ENCODE peak calls at places on chromosomes 3 and 15, in five cellular contexts. A, P, V, F and W are unnamed samples.
A peak's percentile ranks its signal among the peaks of the same experiment; 100 is the strongest.

GRCh38 chr3:196501316-196502064 is 2.1 kb downstream of the RNF168 start:
- DNase-seq in P (no peak), A (no peak), V (no peak), F (no peak), W (peak; percentile 18)

GRCh38 chr15:60563539-60564404 is 84.8 kb upstream of the ICE2 start:
- DNase-seq in P (no peak), V (no peak), A (no peak), F (peak; percentile 71), W (no peak)

GRCh38 chr15:78841307-78841706 is 30.0 kb upstream of the ADAMTS7 start:
- DNase-seq in A (no peak), V (no peak), F (no peak), P (no peak), W (no peak)

GRCh38 chr3:74832925-74833324 is 218.5 kb upstream of the CNTN3 start:
- DNase-seq in F (no peak), P (no peak), A (no peak), V (no peak), W (no peak)

GRCh38 chr15:84750583-84751092 is 2.2 kb downstream of the ZNF592 start:
- DNase-seq in V (no peak), A (no peak), F (no peak), P (no peak), W (no peak)

GRCh38 chr3:65975031-65975430 is 63.7 kb downstream of the MAGI1 start:
- DNase-seq in P (no peak), V (no peak), F (no peak), A (no peak), W (no peak)

GRCh38 chr15:51939216-51939615 is 32.4 kb downstream of the LEO1 start:
- DNase-seq in P (no peak), F (no peak), A (no peak), V (no peak), W (no peak)

GRCh38 chr3:149494022-149494758 is 19.7 kb downstream of the TM4SF4 start:
- DNase-seq in F (peak; percentile 57), V (peak; percentile 71), P (peak; percentile 44), A (peak; percentile 77), W (peak; percentile 79)

GRCh38 chr3:160473978-160474377 is 24.4 kb upstream of the TRIM59 start:
- DNase-seq in A (no peak), V (no peak), F (no peak), P (no peak), W (no peak)

GRCh38 chr15:49225572-49226281 is 55.7 kb downstream of the GALK2 start:
- DNase-seq in V (no peak), P (no peak), A (peak; percentile 28), F (no peak), W (peak; percentile 30)
- TF ChIP-seq CTCF in V (no peak), P (peak; percentile 43), A (no peak), F (no peak), W (peak; percentile 47)

GRCh38 chr3:178434206-178434805 is 101.9 kb upstream of the KCNMB2 start:
- DNase-seq in F (no peak), P (no peak), V (no peak), A (no peak), W (no peak)
- TF ChIP-seq CTCF in F (no peak), P (peak; percentile 7), V (no peak), A (no peak), W (no peak)

GRCh38 chr3:10744098-10744465 is 71.9 kb upstream of the SLC6A11 start:
- DNase-seq in F (no peak), A (no peak), V (no peak), P (no peak), W (peak; percentile 30)
- TF ChIP-seq CTCF in F (no peak), A (no peak), V (no peak), P (peak; percentile 29), W (no peak)

GRCh38 chr3:194462936-194463335 is 23.9 kb downstream of the ATP13A3 start:
- DNase-seq in F (no peak), A (no peak), V (no peak), P (no peak), W (no peak)

GRCh38 chr3:194455481-194455880 is 31.3 kb downstream of the ATP13A3 start:
- DNase-seq in F (no peak), P (no peak), A (no peak), V (no peak), W (no peak)

GRCh38 chr3:194458122-194458521 is 28.7 kb downstream of the ATP13A3 start:
- DNase-seq in F (no peak), P (no peak), A (no peak), V (no peak), W (no peak)
- TF ChIP-seq CTCF in F (no peak), P (no peak), A (no peak), V (no peak), W (no peak)

DNA sequence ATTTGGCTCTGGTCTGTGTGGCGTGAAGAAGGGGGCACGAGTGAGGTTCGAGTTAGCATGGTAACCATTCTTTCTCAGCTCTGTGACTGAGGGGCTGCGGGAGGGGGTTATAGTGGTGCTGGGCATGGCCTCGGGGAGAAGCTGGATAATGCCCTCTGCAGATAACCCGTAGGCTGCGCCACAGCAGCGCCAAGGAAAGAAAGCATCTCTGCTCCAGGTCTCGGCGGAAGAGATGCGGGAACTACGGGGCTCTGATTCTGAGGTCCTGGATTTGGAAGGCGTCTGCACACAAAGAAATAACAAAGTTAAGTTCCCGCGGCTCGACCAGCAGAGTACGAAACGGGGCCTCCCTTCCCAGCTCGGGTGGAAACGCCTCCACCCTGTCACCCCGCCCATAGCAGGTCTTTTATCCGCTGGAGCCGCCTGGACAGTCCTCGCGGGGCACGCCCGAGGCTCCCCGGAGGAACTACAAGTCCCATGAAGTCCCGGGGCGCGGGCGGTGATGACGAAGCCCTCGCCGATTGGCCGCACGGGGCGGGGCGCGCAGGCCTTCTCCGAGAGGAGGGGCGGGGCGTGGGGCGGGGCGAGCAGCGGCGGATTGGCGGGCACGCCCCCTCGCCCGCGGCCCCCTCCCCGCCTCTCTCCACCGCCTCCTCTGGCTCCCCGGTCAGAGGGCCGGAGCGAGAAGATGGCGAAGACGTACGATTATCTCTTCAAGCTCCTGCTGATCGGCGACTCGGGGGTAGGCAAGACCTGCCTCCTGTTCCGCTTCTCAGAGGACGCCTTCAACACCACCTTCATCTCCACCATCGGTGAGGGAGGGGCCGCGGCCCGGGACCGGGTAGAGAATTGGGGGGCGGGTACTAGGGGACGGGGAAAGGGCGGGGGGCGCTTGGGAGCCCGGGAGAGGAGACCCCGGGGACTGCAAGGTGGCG is at the start of gene RAB8B:
- DNase-seq in P (peak; percentile 99), V (peak; percentile 98), F (peak; percentile 99), A (peak; percentile 99), W (peak; percentile 100)
- TF ChIP-seq CTCF in P (no peak), V (no peak), F (no peak), A (no peak), W (no peak)

DNA sequence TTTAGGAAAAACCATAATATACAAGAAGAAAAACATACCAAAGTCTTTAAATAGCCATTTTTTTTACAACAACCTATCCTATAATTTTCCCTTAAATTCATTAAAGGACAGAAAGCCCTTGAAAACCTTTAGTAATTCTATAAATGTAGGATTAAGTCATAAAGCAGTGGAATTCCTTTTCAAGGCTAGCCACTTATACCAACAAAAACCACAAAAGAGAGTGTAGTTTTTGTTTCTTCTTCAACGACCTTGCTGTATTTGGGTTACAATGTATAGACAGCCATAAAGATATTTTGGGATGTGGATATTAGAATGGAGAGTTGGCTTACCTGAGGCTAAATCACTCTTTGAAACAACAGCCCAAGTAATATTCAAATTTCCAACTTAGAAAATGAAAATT is 296.6 kb upstream of the CDIN1 start:
- DNase-seq in V (no peak), F (no peak), P (no peak), A (no peak), W (no peak)
- TF ChIP-seq CTCF in V (no peak), F (no peak), P (no peak), A (no peak), W (no peak)

GRCh38 chr15:65869127-65869953 is at the start of gene RAB11A:
- DNase-seq in F (peak; percentile 98), A (peak; percentile 96), P (peak; percentile 89), V (peak; percentile 95), W (peak; percentile 94)
- TF ChIP-seq CTCF in F (no peak), A (no peak), P (peak; percentile 42), V (peak; percentile 59), W (no peak)